ENCODE peak calls at places on chromosomes 6 and 20, in seven cellular contexts. A is prostate gland, U is thoracic aorta, N is right cardiac atrium, S is Panc1, L is uterus, G is ovary. Q is an unnamed sample.

GRCh38 chr6:38078671-38079070 is 259.1 kb downstream of the ZFAND3 start:
- DNase-seq in U (no peak), N (no peak), S (no peak), A (no peak), L (no peak), G (no peak), Q (no peak)

GRCh38 chr20:63230800-63231268 is 4.9 kb upstream of the BIRC7 start:
- DNase-seq in S (no peak), U (no peak), A (peak; percentile 47), L (peak; percentile 40), N (peak; percentile 84), G (peak; percentile 39), Q (peak; percentile 92)

GRCh38 chr6:106309024-106309423 is 16.5 kb downstream of the ATG5 start:
- DNase-seq in A (no peak), G (no peak), L (no peak), S (no peak), U (no peak), N (no peak), Q (no peak)

GRCh38 chr6:39568896-39569295 is 156.3 kb downstream of the KIF6 start:
- DNase-seq in G (no peak), A (no peak), U (no peak), L (no peak), N (no peak), S (no peak), Q (no peak)

GRCh38 chr6:28758046-28758817 is 165.6 kb downstream of the TRIM27 start:
- DNase-seq in N (no peak), L (no peak), S (peak; percentile 96), A (no peak), G (peak; percentile 64), U (no peak), Q (peak; percentile 92)

GRCh38 chr6:166369741-166370140 is 13.0 kb downstream of the MPC1 start:
- DNase-seq in G (no peak), N (no peak), U (no peak), L (no peak), S (no peak), A (no peak), Q (no peak)

GRCh38 chr6:540490-540889 is 116.4 kb downstream of the HUS1B start:
- DNase-seq in S (no peak), L (no peak), A (no peak), N (no peak), G (no peak), U (no peak), Q (no peak)

GRCh38 chr6:160965893-160966292 is 25.7 kb upstream of the MAP3K4 start:
- DNase-seq in S (no peak), A (no peak), U (no peak), G (no peak), L (no peak), N (no peak), Q (no peak)

GRCh38 chr20:37774143-37774542 is 80.3 kb downstream of the CTNNBL1 start:
- DNase-seq in L (no peak), N (no peak), A (no peak), S (no peak), U (no peak), G (no peak), Q (no peak)

GRCh38 chr20:25247100-25247665 is 702 bp upstream of the PYGB start:
- DNase-seq in U (no peak), A (peak; percentile 76), L (peak; percentile 55), N (peak; percentile 88), S (no peak), G (peak; percentile 57), Q (peak; percentile 89)

GRCh38 chr20:22430746-22431168 is 153.6 kb downstream of the FOXA2 start:
- DNase-seq in G (no peak), S (no peak), A (no peak), L (no peak), U (no peak), N (no peak), Q (no peak)

GRCh38 chr6:46510656-46511055 is 19.4 kb upstream of the RCAN2 start:
- DNase-seq in U (no peak), A (no peak), S (no peak), G (peak; percentile 37), L (no peak), N (peak; percentile 56), Q (no peak)

GRCh38 chr6:166764473-166765233 is 137.6 kb upstream of the RPS6KA2 start:
- DNase-seq in A (no peak), S (no peak), L (no peak), N (no peak), G (no peak), U (no peak), Q (peak; percentile 36)

GRCh38 chr6:122995930-122996796 is at the start of gene CLVS2:
- DNase-seq in L (peak; percentile 26), U (no peak), N (peak; percentile 40), A (peak; percentile 52), S (no peak), G (no peak), Q (peak; percentile 88)
- H3K27me3 ChIP-seq in L (no peaks in the 10 kb centered on the region), U (peaks cover 7% of the 10 kb centered on the region), N (peaks cover 4% of the 10 kb centered on the region), A (no peaks in the 10 kb centered on the region), S (peaks cover 17% of the 10 kb centered on the region), G (no peaks in the 10 kb centered on the region), Q (no peaks in the 10 kb centered on the region)

GRCh38 chr20:845967-846893 is 12.7 kb downstream of the FAM110A start:
- DNase-seq in G (no peak), S (no peak), U (no peak), N (peak; percentile 71), L (no peak), A (no peak), Q (no peak)
- H3K4me3 ChIP-seq in G (no peak overlapping the region), S (no peak overlapping the region), U (no peak overlapping the region), N (no peak overlapping the region), L (no peak overlapping the region), A (no peak overlapping the region), Q (no peak overlapping the region)

GRCh38 chr6:149963212-149963461 is 606 bp upstream of the ULBP1 start:
- DNase-seq in N (no peak), S (peak; percentile 10), G (no peak), L (no peak), A (no peak), U (no peak), Q (peak; percentile 80)

GRCh38 chr6:149963462-149964242 is at the start of gene ULBP1:
- DNase-seq in A (peak; percentile 73), U (peak; percentile 40), L (peak; percentile 78), G (peak; percentile 74), N (peak; percentile 94), S (peak; percentile 5), Q (peak; percentile 95)

GRCh38 chr6:149964243-149965190 is 774 bp downstream of the ULBP1 start:
- DNase-seq in N (peak; percentile 66), A (no peak), U (no peak), G (no peak), S (no peak), L (no peak), Q (peak; percentile 75)

GRCh38 chr6:149961728-149962425 is 1.9 kb upstream of the ULBP1 start:
- DNase-seq in G (no peak), A (no peak), S (no peak), N (no peak), L (no peak), U (no peak), Q (peak; percentile 80)

GRCh38 chr6:149962461-149963211 is 1.1 kb upstream of the ULBP1 start:
- DNase-seq in A (no peak), L (no peak), G (no peak), S (no peak), U (no peak), N (no peak), Q (no peak)
- H3K27me3 ChIP-seq in A (peaks cover 8% of the 10 kb centered on the region), L (peaks cover 20% of the 10 kb centered on the region), G (no peaks in the 10 kb centered on the region), S (no peaks in the 10 kb centered on the region), U (peaks cover 38% of the 10 kb centered on the region), N (no peaks in the 10 kb centered on the region), Q (peaks cover 100% of the 10 kb centered on the region)

GRCh38 chr6:13445005-13445743 is 42.2 kb downstream of the GFOD1 start:
- DNase-seq in G (peak; percentile 60), S (no peak), N (peak; percentile 82), U (no peak), L (peak; percentile 49), A (peak; percentile 72), Q (peak; percentile 68)
- H3K4me3 ChIP-seq in G (no peak overlapping the region), S (no peak overlapping the region), N (no peak overlapping the region), U (peak overlapping the region; percentile 41), L (no peak overlapping the region), A (no peak overlapping the region), Q (no peak overlapping the region)

GRCh38 chr20:32997431-32997830 is 6.8 kb downstream of the SUN5 start:
- DNase-seq in L (no peak), N (no peak), S (no peak), G (no peak), A (no peak), U (no peak), Q (no peak)
- H3K27me3 ChIP-seq in L (no peaks in the 10 kb centered on the region), N (no peaks in the 10 kb centered on the region), S (peaks cover 3% of the 10 kb centered on the region), G (no peaks in the 10 kb centered on the region), A (no peaks in the 10 kb centered on the region), U (no peaks in the 10 kb centered on the region), Q (no peaks in the 10 kb centered on the region)

GRCh38 chr6:70593118-70593486 is 26.4 kb downstream of the SDHAF4 start:
- DNase-seq in S (no peak), L (no peak), G (no peak), N (no peak), U (no peak), A (no peak), Q (no peak)
- H3K4me3 ChIP-seq in S (no peak overlapping the region), L (no peak overlapping the region), G (no peak overlapping the region), N (no peak overlapping the region), U (no peak overlapping the region), A (no peak overlapping the region), Q (peak overlapping the region; percentile 56)

GRCh38 chr6:100255701-100256100 is 209.0 kb downstream of the SIM1 start:
- DNase-seq in U (no peak), N (no peak), L (no peak), A (no peak), G (no peak), S (no peak), Q (no peak)

GRCh38 chr6:100261486-100261885 is 203.2 kb downstream of the SIM1 start:
- DNase-seq in U (no peak), N (no peak), A (no peak), S (no peak), G (no peak), L (no peak), Q (no peak)

GRCh38 chr6:100258752-100259151 is 206.0 kb downstream of the SIM1 start:
- DNase-seq in S (no peak), U (no peak), G (no peak), A (no peak), L (no peak), N (no peak), Q (no peak)

GRCh38 chr6:100260584-100260983 is 204.1 kb downstream of the SIM1 start:
- DNase-seq in S (no peak), A (no peak), N (no peak), U (no peak), G (no peak), L (no peak), Q (no peak)

GRCh38 chr6:100257661-100258395 is 206.9 kb downstream of the SIM1 start:
- DNase-seq in L (no peak), G (no peak), U (no peak), A (no peak), S (peak; percentile 56), N (no peak), Q (no peak)
- H3K27me3 ChIP-seq in L (no peaks in the 10 kb centered on the region), G (no peaks in the 10 kb centered on the region), U (no peaks in the 10 kb centered on the region), A (no peaks in the 10 kb centered on the region), S (no peaks in the 10 kb centered on the region), N (no peaks in the 10 kb centered on the region), Q (no peaks in the 10 kb centered on the region)